ENCODE peak calls at places on chromosomes 12 and 14, in four cellular contexts. U, X, A and M are unnamed samples.
A peak's percentile ranks its signal among the peaks of the same experiment; 100 is the strongest.

GRCh38 chr12:82873951-82874350 is 187.2 kb downstream of the TMTC2 start:
- DNase-seq in U (no peak), A (peak; percentile 8), X (no peak), M (no peak)

GRCh38 chr12:94618995-94619695 is 31.2 kb downstream of the TMCC3 start:
- DNase-seq in X (peak; percentile 76), A (peak; percentile 91), U (peak; percentile 95), M (peak; percentile 75)

GRCh38 chr12:54432815-54433164 is 13.7 kb upstream of the ITGA5 start:
- DNase-seq in X (no peak), U (no peak), A (no peak), M (no peak)

GRCh38 chr12:110514363-110514762 is 12.2 kb downstream of the RAD9B start:
- DNase-seq in X (no peak), A (no peak), U (no peak), M (no peak)

GRCh38 chr12:105331805-105332251 is 1.3 kb downstream of the C12orf75 start:
- DNase-seq in U (no peak), A (peak; percentile 23), X (no peak), M (no peak)

GRCh38 chr14:95504135-95505029 is 12.1 kb downstream of the SYNE3 start:
- DNase-seq in X (no peak), U (peak; percentile 80), A (peak; percentile 85), M (peak; percentile 82)

GRCh38 chr14:64244279-64244678 is 49.9 kb downstream of the ESR2 start:
- DNase-seq in X (no peak), U (no peak), A (peak; percentile 35), M (peak; percentile 62)

GRCh38 chr12:120831648-120832267 is 72.4 kb downstream of the SPPL3 start:
- DNase-seq in U (no peak), X (no peak), A (no peak), M (no peak)

GRCh38 chr14:69921052-69921451 is 41.8 kb downstream of the SMOC1 start:
- DNase-seq in A (peak; percentile 80), X (no peak), U (peak; percentile 47), M (no peak)

GRCh38 chr12:118544569-118544968 is 168.2 kb downstream of the SUDS3 start:
- DNase-seq in A (no peak), X (no peak), U (peak; percentile 59), M (no peak)

GRCh38 chr12:107308310-107308709 is 215.0 kb upstream of the CRY1 start:
- DNase-seq in X (no peak), U (no peak), A (no peak), M (no peak)

GRCh38 chr12:107309020-107309419 is 215.7 kb upstream of the CRY1 start:
- DNase-seq in A (no peak), X (no peak), U (no peak), M (no peak)

GRCh38 chr12:107302649-107303386 is 209.5 kb upstream of the CRY1 start:
- DNase-seq in U (peak; percentile 10), X (no peak), A (no peak), M (no peak)

GRCh38 chr12:107304588-107305532 is 211.5 kb upstream of the CRY1 start:
- DNase-seq in U (peak; percentile 44), X (no peak), A (no peak), M (no peak)

DNA sequence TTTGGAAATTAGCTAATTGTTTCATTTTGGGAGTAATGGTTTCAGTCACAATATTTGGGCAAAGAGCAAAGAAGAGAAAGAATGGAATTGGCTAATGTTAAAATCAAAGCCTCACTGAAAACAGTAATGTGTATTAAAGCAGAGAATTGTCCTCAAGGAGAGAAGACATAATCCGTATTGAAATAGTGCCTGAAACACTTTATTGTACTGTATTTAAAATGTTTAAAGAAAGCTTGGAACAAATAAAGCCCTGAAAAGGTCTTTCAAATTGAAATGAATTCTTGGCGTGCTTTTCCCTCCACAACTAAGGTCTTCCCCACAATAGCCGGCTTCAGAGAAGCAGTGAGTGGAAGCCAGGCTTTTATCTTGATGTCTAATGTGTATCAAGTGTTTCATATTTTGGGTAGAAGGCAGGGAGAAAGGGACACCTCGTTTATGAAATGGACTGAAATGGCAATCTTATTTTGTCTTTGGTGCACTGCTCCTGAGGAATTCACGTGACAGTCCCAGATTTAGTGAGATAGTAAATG is 212.9 kb upstream of the CRY1 start:
- DNase-seq in U (no peak), X (no peak), A (no peak), M (no peak)
- H3K4me3 ChIP-seq in U (no peak overlapping the region), X (no peak overlapping the region), A (no peak overlapping the region), M (no peak overlapping the region)

DNA sequence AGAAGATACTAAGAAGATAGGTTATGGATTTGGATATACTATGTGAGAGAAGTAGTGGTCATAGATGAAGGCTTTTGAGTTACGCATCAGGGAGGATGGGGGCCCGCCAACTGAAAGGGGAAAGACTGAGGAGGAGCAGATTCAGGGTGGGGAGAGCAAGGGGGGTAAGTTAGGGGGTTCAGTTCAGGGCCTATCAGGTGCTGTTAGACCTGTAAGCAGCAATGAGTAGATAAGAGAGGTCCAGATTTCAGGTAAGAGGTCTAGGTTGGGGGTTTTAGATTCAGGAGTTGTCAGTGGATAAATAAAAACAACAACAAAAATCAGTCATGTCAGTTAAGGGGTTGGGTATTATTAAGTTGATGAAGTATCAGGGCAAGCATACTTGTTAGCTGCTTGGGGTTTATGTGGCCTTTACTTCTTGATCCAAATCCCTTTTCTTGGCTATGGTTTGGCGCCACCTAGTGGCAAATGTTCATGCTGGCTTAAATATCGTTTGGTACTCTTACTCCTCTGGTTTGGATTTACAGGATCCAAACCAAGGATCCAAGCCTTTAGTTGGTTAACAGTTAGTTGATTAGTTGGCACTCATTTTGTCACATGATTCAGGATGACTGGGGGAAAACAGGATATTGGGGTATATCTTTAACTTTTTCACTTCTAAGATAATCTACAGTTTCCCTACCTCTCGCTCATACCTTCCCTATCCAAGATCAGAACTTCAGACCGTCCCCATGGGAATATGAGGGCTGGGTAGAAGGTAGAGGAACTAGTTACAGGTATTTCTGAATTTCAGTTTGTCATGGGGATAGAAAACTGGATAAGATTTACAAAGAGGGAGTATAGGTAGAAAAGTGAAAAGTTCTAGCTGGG is 65.1 kb downstream of the PCNX1 start:
- DNase-seq in A (peak; percentile 92), X (no peak), U (peak; percentile 94), M (peak; percentile 94)
- TF ChIP-seq CTCF in A (peak; percentile 79), X (peak; percentile 99), U (peak; percentile 85), M (peak; percentile 90)

GRCh38 chr12:122014781-122015180 is 6.9 kb upstream of the BCL7A start:
- DNase-seq in X (no peak), U (no peak), A (no peak), M (no peak)

GRCh38 chr12:122012184-122012583 is 9.5 kb upstream of the BCL7A start:
- DNase-seq in X (no peak), A (no peak), U (no peak), M (no peak)

GRCh38 chr12:122013136-122013535 is 8.5 kb upstream of the BCL7A start:
- DNase-seq in U (no peak), X (no peak), A (no peak), M (no peak)

GRCh38 chr12:122009741-122010140 is 11.9 kb upstream of the BCL7A start:
- DNase-seq in A (no peak), X (no peak), U (no peak), M (no peak)

DNA sequence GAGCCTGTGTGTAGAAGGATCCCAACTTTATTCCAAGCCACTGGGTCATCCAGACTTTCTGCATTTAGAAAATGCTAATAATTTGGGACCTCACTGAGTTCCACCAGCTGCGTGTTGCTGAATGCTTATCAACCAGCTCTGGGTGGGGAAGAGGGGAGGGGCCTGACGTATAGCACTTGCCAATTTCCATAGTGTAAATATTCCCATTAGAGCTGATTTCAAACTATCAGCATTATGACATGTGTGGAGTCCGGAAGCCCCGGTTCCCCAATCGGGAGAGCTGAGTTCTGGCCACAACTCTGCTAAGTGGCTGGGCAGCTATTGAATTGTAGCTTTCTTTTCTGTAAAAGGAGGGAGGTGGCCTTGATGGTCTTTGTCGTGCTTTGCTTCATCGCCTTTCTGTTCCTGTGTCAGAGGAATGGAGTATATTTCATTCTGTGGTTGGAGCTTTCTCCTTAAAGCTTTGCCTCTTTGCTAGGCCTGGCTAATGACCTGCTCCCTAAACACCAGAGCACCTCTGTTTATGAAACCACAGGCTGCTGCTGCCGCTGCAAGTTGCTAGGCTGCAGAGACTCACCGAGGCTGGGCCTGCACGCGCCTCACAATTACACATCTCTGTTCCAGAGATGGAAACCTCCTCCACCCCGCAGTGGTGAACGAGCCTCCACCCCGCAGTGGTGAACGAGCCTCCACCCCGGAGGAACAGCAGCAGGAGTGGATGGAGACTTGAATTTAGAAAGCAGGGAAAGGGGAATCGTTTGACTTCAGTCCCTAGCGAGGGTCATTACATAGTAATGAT is 7.7 kb upstream of the BCL7A start:
- DNase-seq in U (no peak), A (no peak), X (no peak), M (no peak)
- H3K4me3 ChIP-seq in U (no peak overlapping the region), A (no peak overlapping the region), X (no peak overlapping the region), M (no peak overlapping the region)

GRCh38 chr14:100140452-100141132 is 18.9 kb downstream of the DEGS2 start:
- DNase-seq in X (no peak), U (no peak), A (no peak), M (peak; percentile 20)
- TF ChIP-seq CTCF in X (no peak), U (no peak), A (no peak), M (no peak)

DNA sequence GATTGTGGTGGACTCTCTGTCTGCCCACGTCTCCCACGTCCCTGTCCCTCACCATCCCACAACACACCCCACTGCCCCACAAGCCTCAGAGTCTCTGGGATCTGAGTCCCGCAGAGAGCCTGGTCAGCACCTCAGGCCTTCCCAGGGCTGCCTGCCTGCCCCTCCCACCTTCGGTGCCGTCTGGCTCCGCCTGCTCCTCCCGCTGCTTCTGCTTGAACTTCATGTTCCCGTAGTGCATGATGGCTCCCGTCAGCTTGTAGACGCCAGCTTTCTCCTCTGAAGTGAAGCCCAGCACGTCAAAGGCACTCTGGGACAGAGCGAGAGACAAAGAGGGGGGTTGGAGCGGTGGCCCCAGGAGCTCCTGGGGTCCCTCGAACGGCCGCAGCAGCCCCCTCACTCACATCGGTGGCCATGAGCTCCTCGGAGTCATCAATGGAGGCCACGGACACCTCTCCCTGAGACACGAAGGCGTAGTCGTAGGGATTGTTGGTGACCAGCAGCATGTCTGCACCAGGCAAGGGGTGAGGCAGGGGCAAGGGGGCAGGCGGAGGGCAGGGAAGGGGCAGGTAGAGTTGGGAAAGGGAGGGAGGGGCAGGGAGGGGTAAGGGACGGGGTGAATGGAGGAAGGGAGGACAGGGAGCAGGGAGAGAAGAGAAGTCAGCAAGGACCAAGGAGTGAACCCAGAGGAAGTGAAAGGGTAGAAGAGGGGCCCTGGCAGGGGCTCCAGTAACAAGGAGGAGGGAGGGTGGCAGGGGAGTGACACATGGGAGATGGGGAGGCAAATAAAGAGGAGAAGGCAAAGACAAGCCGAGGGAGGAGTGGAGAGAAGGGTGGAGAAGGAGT is 5.6 kb downstream of the MYH6 start:
- DNase-seq in X (no peak), U (no peak), A (no peak), M (no peak)
- H3K4me3 ChIP-seq in X (no peak overlapping the region), U (no peak overlapping the region), A (no peak overlapping the region), M (no peak overlapping the region)

DNA sequence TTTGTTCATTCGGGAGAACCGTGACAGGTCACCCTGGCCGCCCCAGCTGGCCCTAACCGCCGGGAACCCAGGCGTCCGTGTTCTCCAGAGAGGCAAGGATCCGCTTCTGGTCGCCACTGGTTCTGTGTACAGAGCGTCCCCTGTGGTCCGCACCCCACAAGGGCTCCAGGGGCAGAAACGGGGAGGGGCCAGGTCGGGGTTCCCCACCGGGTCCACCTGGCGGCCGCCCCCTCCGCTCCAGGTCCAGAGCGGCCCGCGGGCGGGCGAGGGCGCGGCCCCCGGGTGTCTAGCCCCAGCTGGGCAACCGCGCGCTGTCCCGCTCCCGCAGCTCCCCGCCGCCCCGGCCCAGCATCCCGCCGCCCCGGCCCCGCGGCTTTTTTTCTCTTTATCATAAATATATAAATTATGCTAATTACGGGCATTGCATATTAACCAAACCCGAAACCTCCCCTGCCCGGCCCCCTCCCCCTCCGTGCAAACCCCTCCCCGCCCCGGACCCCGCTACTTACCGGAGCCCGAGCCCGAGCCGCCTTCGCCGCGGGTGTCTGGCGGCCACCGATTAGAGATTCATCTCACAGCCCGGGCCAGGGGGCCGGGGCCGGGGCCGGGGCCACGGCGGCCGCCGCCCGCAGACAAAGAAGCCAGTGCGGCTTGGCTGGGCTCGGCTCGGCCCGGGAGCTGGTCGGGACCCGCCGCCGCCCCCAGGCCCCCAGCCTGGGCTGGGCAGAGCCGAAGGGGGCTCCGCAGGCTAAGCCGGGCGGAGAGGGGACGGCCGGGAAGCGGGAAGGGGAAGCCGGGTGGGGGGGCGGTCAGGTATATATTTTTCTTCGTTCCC is 512 bp downstream of the POU6F1 start:
- DNase-seq in U (no peak), X (peak; percentile 54), A (no peak), M (peak; percentile 15)
- TF ChIP-seq CTCF in U (no peak), X (peak; percentile 38), A (no peak), M (no peak)